ENCODE peak calls at places on chromosomes 3 and 15, in eight cellular contexts. Y is T-helper 1 cell, U is cardiac muscle cell, Z is AG04449, R is T-cell, N is T-helper 2 cell, G is H9, C is sciatic nerve. M is an unnamed sample.

GRCh38 chr3:161107311-161107710 is 2.2 kb upstream of the B3GALNT1 start:
- DNase-seq in Y (no peak), U (no peak), Z (no peak), R (no peak), N (no peak), G (no peak), C (no peak), M (no peak)

GRCh38 chr15:75107905-75108838 is 84.8 kb downstream of the PPCDC start:
- DNase-seq in Y (peak), U (peak), Z (peak), R (peak), N (peak), G (no peak), C (no peak), M (peak)

GRCh38 chr3:33063651-33064051 is 33.3 kb downstream of the GLB1 start:
- DNase-seq in Y (no peak), U (peak), Z (no peak), R (peak), N (peak), G (no peak), C (no peak), M (no peak)

GRCh38 chr3:113844622-113845222 is 6.1 kb downstream of the GRAMD1C start:
- DNase-seq in Y (no peak), U (peak), Z (no peak), R (no peak), N (no peak), G (no peak), C (no peak), M (peak)

GRCh38 chr3:127775398-127776109 is 46.8 kb downstream of the MGLL start:
- DNase-seq in Y (no peak), U (peak), Z (peak), R (no peak), N (no peak), G (no peak), C (peak), M (no peak)

GRCh38 chr15:41940441-41940857 is 31.9 kb downstream of the EHD4 start:
- DNase-seq in Y (no peak), U (peak), Z (no peak), R (peak), N (peak), G (no peak), C (no peak), M (no peak)

GRCh38 chr3:66363133-66363532 is 137.7 kb downstream of the LRIG1 start:
- DNase-seq in Y (no peak), U (no peak), Z (no peak), R (no peak), N (no peak), G (no peak), C (no peak), M (no peak)

GRCh38 chr3:59480486-59480995 is 430.7 kb upstream of the CFAP20DC start:
- DNase-seq in Y (no peak), U (peak), Z (no peak), R (no peak), N (no peak), G (no peak), C (no peak), M (no peak)

GRCh38 chr3:43894176-43895049 is 203.7 kb downstream of the ABHD5 start:
- DNase-seq in Y (no peak), U (peak), Z (no peak), R (no peak), N (no peak), G (peak), C (peak), M (peak)

GRCh38 chr3:171980578-171981270 is 58.7 kb upstream of the FNDC3B start:
- DNase-seq in Y (no peak), U (peak), Z (no peak), R (no peak), N (no peak), G (no peak), C (no peak), M (no peak)

GRCh38 chr15:73955326-73955725 is 29.1 kb downstream of the LOXL1 start:
- DNase-seq in Y (no peak), U (no peak), Z (no peak), R (no peak), N (no peak), G (no peak), C (peak), M (no peak)

GRCh38 chr15:98123297-98123696 is 162.8 kb downstream of the ARRDC4 start:
- DNase-seq in Y (no peak), U (no peak), Z (no peak), R (no peak), N (no peak), G (no peak), C (no peak), M (no peak)

GRCh38 chr15:32936283-32936918 is 218.6 kb downstream of the GREM1 start:
- DNase-seq in Y (no peak), U (peak), Z (no peak), R (no peak), N (no peak), G (no peak), C (no peak), M (no peak)

GRCh38 chr3:173983353-173983752 is 585.8 kb downstream of the NLGN1 start:
- DNase-seq in Y (no peak), U (no peak), Z (peak), R (no peak), N (no peak), G (no peak), C (no peak), M (no peak)

GRCh38 chr3:127173516-127174166 is 19.3 kb upstream of the PRR23E start:
- DNase-seq in Y (no peak), U (no peak), Z (no peak), R (no peak), N (no peak), G (peak), C (no peak), M (no peak)

GRCh38 chr3:195007794-195008193 is 263.2 kb downstream of the XXYLT1 start:
- DNase-seq in Y (no peak), U (peak), Z (no peak), R (no peak), N (no peak), G (peak), C (peak), M (no peak)

GRCh38 chr3:166110102-166110501 is 272.9 kb upstream of the BCHE start:
- DNase-seq in Y (no peak), U (no peak), Z (no peak), R (no peak), N (no peak), G (no peak), C (no peak), M (no peak)

GRCh38 chr3:183265713-183266417 is 12.8 kb downstream of the B3GNT5 start:
- DNase-seq in Y (no peak), U (peak), Z (no peak), R (no peak), N (peak), G (no peak), C (no peak), M (no peak)

GRCh38 chr15:85580914-85581313 is 200.5 kb downstream of the AKAP13 start:
- DNase-seq in Y (peak), U (no peak), Z (no peak), R (peak), N (peak), G (no peak), C (no peak), M (no peak)

GRCh38 chr15:78023081-78023665 is 54.3 kb downstream of the TBC1D2B start:
- DNase-seq in Y (no peak), U (no peak), Z (no peak), R (no peak), N (no peak), G (no peak), C (no peak), M (no peak)

GRCh38 chr3:13025778-13026518 is 47.3 kb downstream of the IQSEC1 start:
- DNase-seq in Y (no peak), U (no peak), Z (no peak), R (no peak), N (no peak), G (no peak), C (no peak), M (no peak)

GRCh38 chr15:78012643-78013077 is 64.9 kb downstream of the TBC1D2B start:
- DNase-seq in Y (no peak), U (peak), Z (no peak), R (no peak), N (no peak), G (no peak), C (peak), M (no peak)

GRCh38 chr3:108124337-108125150 is 33.7 kb upstream of the CD47 start:
- DNase-seq in Y (peak), U (no peak), Z (no peak), R (peak), N (peak), G (no peak), C (no peak), M (peak)

GRCh38 chr15:64634020-64634419 is 141.4 kb downstream of the RBPMS2 start:
- DNase-seq in Y (peak), U (peak), Z (no peak), R (peak), N (no peak), G (no peak), C (no peak), M (no peak)

GRCh38 chr15:47185222-47185800 is 532.0 kb upstream of the SEMA6D start:
- DNase-seq in Y (no peak), U (peak), Z (no peak), R (no peak), N (no peak), G (no peak), C (no peak), M (no peak)

GRCh38 chr15:81184188-81184587 is 12.5 kb upstream of the IL16 start:
- DNase-seq in Y (no peak), U (no peak), Z (no peak), R (no peak), N (no peak), G (no peak), C (no peak), M (no peak)

GRCh38 chr15:52783191-52783829 is 6.8 kb downstream of the ONECUT1 start:
- DNase-seq in Y (no peak), U (peak), Z (no peak), R (no peak), N (no peak), G (peak), C (no peak), M (no peak)

GRCh38 chr3:159928692-159929091 is 59.9 kb upstream of the IL12A start:
- DNase-seq in Y (no peak), U (peak), Z (peak), R (no peak), N (no peak), G (no peak), C (no peak), M (no peak)

GRCh38 chr3:46440531-46441294 is 24.0 kb downstream of the LTF start:
- DNase-seq in Y (no peak), U (no peak), Z (no peak), R (no peak), N (no peak), G (no peak), C (no peak), M (peak)

GRCh38 chr3:101928890-101929289 is 79.6 kb downstream of the NFKBIZ start:
- DNase-seq in Y (no peak), U (peak), Z (no peak), R (no peak), N (no peak), G (no peak), C (no peak), M (no peak)

GRCh38 chr3:4750306-4751056 is 228.8 kb upstream of the BHLHE40 start:
- DNase-seq in Y (no peak), U (no peak), Z (no peak), R (no peak), N (no peak), G (no peak), C (no peak), M (no peak)

GRCh38 chr15:57090460-57090859 is 172.0 kb downstream of the TCF12 start:
- DNase-seq in Y (no peak), U (no peak), Z (no peak), R (no peak), N (no peak), G (no peak), C (no peak), M (no peak)

GRCh38 chr15:98321916-98322315 is 326.4 kb upstream of the IGF1R start:
- DNase-seq in Y (no peak), U (no peak), Z (no peak), R (no peak), N (no peak), G (no peak), C (no peak), M (no peak)

GRCh38 chr3:182683335-182684257 is 109.7 kb upstream of the ATP11B start:
- DNase-seq in Y (peak), U (peak), Z (peak), R (peak), N (peak), G (peak), C (peak), M (peak)

GRCh38 chr3:111794701-111795100 is 64.4 kb upstream of the PHLDB2 start:
- DNase-seq in Y (no peak), U (no peak), Z (no peak), R (no peak), N (no peak), G (no peak), C (no peak), M (no peak)

GRCh38 chr15:39281094-39281493 is 299.8 kb upstream of the THBS1 start:
- DNase-seq in Y (no peak), U (peak), Z (no peak), R (no peak), N (no peak), G (no peak), C (no peak), M (no peak)